ENCODE peak calls at places on chromosome 12, in ten cellular contexts. T is lung, P is tibial artery, S is heart left ventricle, E is endodermal cell, L is transverse colon, C is pancreas, N is right cardiac atrium, K is left ventricle myocardium inferior, R is small intestine. W is an unnamed sample. For H3K4me1 and H3K9me3, the result is how much of the 10 kb centered on the place peaks cover.

GRCh38 chr12:28242888-28243633 is 52.8 kb downstream of the CCDC91 start:
- DNase-seq in T (no peak), P (no peak), S (peak), E (no peak), L (no peak), C (no peak), N (no peak), K (no peak), R (peak), W (no peak)

GRCh38 chr12:92928431-92928961 is 599 bp downstream of the EEA1 start:
- DNase-seq in T (peak), P (peak), S (peak), E (peak), L (peak), C (no peak), N (peak), K (peak), R (peak), W (peak)

GRCh38 chr12:49643961-49644619 is 20.7 kb downstream of the PRPF40B start:
- DNase-seq in T (no peak), P (no peak), S (peak), E (no peak), L (no peak), C (peak), N (peak), K (no peak), R (no peak), W (no peak)

GRCh38 chr12:118402251-118402650 is 25.9 kb downstream of the SUDS3 start:
- DNase-seq in T (no peak), P (no peak), S (no peak), E (no peak), L (no peak), C (no peak), N (no peak), K (no peak), R (no peak), W (no peak)

GRCh38 chr12:49105504-49106120 is 5.0 kb downstream of the LMBR1L start:
- DNase-seq in T (no peak), P (no peak), S (peak), E (no peak), L (no peak), C (no peak), N (peak), K (peak), R (no peak), W (no peak)

GRCh38 chr12:81245458-81245857 is 167.6 kb downstream of the ACSS3 start:
- DNase-seq in T (no peak), P (no peak), S (no peak), E (no peak), L (no peak), C (no peak), N (no peak), K (no peak), R (no peak), W (no peak)

GRCh38 chr12:55728185-55728931 is 451 bp downstream of the CD63 start:
- DNase-seq in T (peak), P (peak), S (peak), E (peak), L (peak), C (peak), N (peak), K (peak), R (peak), W (peak)

GRCh38 chr12:62272936-62273552 is 12.8 kb downstream of the USP15 start:
- DNase-seq in T (no peak), P (no peak), S (no peak), E (no peak), L (no peak), C (no peak), N (no peak), K (no peak), R (no peak), W (no peak)

GRCh38 chr12:53325539-53326061 is 4.2 kb upstream of the AAAS start:
- DNase-seq in T (no peak), P (peak), S (no peak), E (peak), L (peak), C (peak), N (peak), K (peak), R (no peak), W (no peak)

GRCh38 chr12:56546680-56547079 is 25.1 kb downstream of the RBMS2 start:
- DNase-seq in T (no peak), P (no peak), S (no peak), E (no peak), L (no peak), C (no peak), N (no peak), K (no peak), R (no peak), W (no peak)

GRCh38 chr12:98397323-98398105 is 117.9 kb upstream of the TMPO start:
- DNase-seq in T (peak), P (peak), S (peak), E (peak), L (peak), C (peak), N (peak), K (peak), R (peak), W (peak)

GRCh38 chr12:128026696-128027574 is 240.0 kb upstream of the TMEM132C start:
- DNase-seq in T (no peak), P (no peak), S (no peak), E (peak), L (peak), C (no peak), N (no peak), K (no peak), R (no peak), W (no peak)

GRCh38 chr12:12214635-12215131 is 52.2 kb downstream of the LRP6 start:
- DNase-seq in T (no peak), P (no peak), S (no peak), E (peak), L (no peak), C (no peak), N (no peak), K (no peak), R (no peak), W (no peak)

GRCh38 chr12:94618995-94619695 is 31.2 kb downstream of the TMCC3 start:
- DNase-seq in T (no peak), P (no peak), S (no peak), E (no peak), L (no peak), C (no peak), N (no peak), K (no peak), R (peak), W (no peak)

GRCh38 chr12:49345840-49346658 is 639 bp upstream of the DNAJC22 start:
- DNase-seq in T (no peak), P (peak), S (no peak), E (peak), L (no peak), C (no peak), N (peak), K (no peak), R (no peak), W (no peak)

GRCh38 chr12:68042212-68042699 is 53.0 kb downstream of the IFNG-AS1 start:
- DNase-seq in T (no peak), P (no peak), S (no peak), E (peak), L (no peak), C (no peak), N (peak), K (no peak), R (no peak), W (peak)

GRCh38 chr12:6824962-6825381 is 3.2 kb upstream of the P3H3 start:
- DNase-seq in T (no peak), P (no peak), S (no peak), E (no peak), L (no peak), C (no peak), N (no peak), K (no peak), R (no peak), W (no peak)

GRCh38 chr12:19572920-19573558 is 133.7 kb downstream of the AEBP2 start:
- DNase-seq in T (no peak), P (peak), S (no peak), E (peak), L (peak), C (no peak), N (no peak), K (no peak), R (peak), W (no peak)

GRCh38 chr12:54360717-54361456 is 3.4 kb downstream of the GPR84 start:
- DNase-seq in T (peak), P (peak), S (peak), E (peak), L (peak), C (peak), N (peak), K (peak), R (peak), W (peak)

GRCh38 chr12:91180577-91180976 is 2.0 kb downstream of the DCN start:
- DNase-seq in T (no peak), P (no peak), S (no peak), E (no peak), L (no peak), C (no peak), N (no peak), K (no peak), R (peak), W (peak)

GRCh38 chr12:124496584-124496983 is 70.8 kb downstream of the NCOR2 start:
- DNase-seq in T (no peak), P (no peak), S (no peak), E (peak), L (no peak), C (no peak), N (peak), K (no peak), R (no peak), W (peak)

GRCh38 chr12:91935299-91935698 is 210.3 kb downstream of the BTG1 start:
- DNase-seq in T (no peak), P (no peak), S (no peak), E (no peak), L (no peak), C (no peak), N (no peak), K (no peak), R (no peak), W (no peak)

GRCh38 chr12:92908108-92908507 is 21.0 kb downstream of the EEA1 start:
- DNase-seq in T (no peak), P (no peak), S (no peak), E (no peak), L (no peak), C (no peak), N (no peak), K (no peak), R (no peak), W (no peak)

GRCh38 chr12:52679875-52680274 is 332 bp downstream of the KRT1 start:
- DNase-seq in T (no peak), P (no peak), S (no peak), E (no peak), L (no peak), C (no peak), N (no peak), K (no peak), R (no peak), W (no peak)

GRCh38 chr12:22046090-22046967 is at the start of gene CMAS:
- DNase-seq in T (peak), P (peak), S (peak), E (peak), L (peak), C (peak), N (peak), K (peak), R (peak), W (peak)
- H3K4me1 ChIP-seq in T (under half), P (under half), S (under half), E (under half), L (half or more), C (under half), N (under half), K (under half), R (under half), W (under half)

GRCh38 chr12:32400114-32400672 is 835 bp downstream of the FGD4 start:
- DNase-seq in T (peak), P (no peak), S (no peak), E (peak), L (peak), C (no peak), N (no peak), K (no peak), R (peak), W (no peak)

GRCh38 chr12:32399373-32400113 is at the start of gene FGD4:
- DNase-seq in T (peak), P (peak), S (peak), E (peak), L (peak), C (peak), N (peak), K (peak), R (peak), W (peak)

GRCh38 chr12:32402170-32402569 is 2.8 kb downstream of the FGD4 start:
- DNase-seq in T (no peak), P (no peak), S (no peak), E (no peak), L (no peak), C (no peak), N (no peak), K (no peak), R (no peak), W (no peak)

GRCh38 chr12:32399045-32399372 is 349 bp upstream of the FGD4 start:
- DNase-seq in T (no peak), P (no peak), S (no peak), E (no peak), L (peak), C (no peak), N (no peak), K (no peak), R (no peak), W (no peak)

GRCh38 chr12:32400866-32401265 is 1.5 kb downstream of the FGD4 start:
- DNase-seq in T (no peak), P (no peak), S (no peak), E (no peak), L (no peak), C (no peak), N (no peak), K (no peak), R (peak), W (no peak)
- H3K27ac ChIP-seq in T (no peak), P (no peak), S (no peak), E (no peak), L (peak), C (peak), N (no peak), K (no peak), R (peak), W (no peak)

DNA sequence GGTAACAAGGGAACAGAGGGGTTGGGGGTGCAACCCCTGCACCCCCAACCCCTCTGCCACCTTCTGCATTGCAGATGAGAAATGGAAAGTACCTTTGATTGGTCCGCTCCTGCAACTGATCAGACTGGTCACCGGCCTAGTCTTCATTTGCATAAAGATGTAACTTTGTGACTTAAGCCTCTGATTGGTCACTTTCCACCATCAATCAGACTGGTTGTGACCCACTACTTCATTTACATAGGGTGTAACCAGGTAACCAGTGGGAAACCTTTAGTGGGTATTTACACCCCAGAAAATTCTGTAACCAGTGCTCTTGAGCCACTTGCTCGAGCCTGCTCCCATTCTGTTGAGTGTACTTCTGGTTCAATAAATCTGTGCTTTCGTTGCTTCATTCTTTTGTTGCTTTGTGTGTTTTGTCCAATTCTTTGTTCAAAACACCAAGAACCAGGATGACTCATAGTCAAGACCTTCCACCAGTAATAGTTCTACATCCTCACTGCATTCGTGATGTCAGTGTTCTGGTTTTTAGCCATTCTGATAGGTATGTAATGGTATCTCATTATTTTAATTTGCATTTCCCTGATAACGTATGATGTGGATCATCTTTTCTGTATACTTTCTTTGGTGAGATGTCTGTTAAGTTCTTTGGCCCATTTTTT is 30.8 kb downstream of the LEMD3 start:
- DNase-seq in T (no peak), P (no peak), S (no peak), E (no peak), L (no peak), C (no peak), N (no peak), K (no peak), R (no peak), W (no peak)
- H3K9me3 ChIP-seq in T (under half), P (under half), S (under half), E (under half), L (under half), C (under half), N (under half), K (under half), R (under half), W (under half)

GRCh38 chr12:112007945-112008344 is 5.0 kb downstream of the TMEM116 start:
- DNase-seq in T (no peak), P (no peak), S (no peak), E (no peak), L (no peak), C (no peak), N (peak), K (no peak), R (no peak), W (no peak)
- H3K4me1 ChIP-seq in T (under half), P (under half), S (under half), E (under half), L (half or more), C (under half), N (under half), K (under half), R (under half), W (under half)

GRCh38 chr12:120224304-120225199 is 23.6 kb upstream of the RPLP0 start:
- DNase-seq in T (peak), P (no peak), S (peak), E (peak), L (peak), C (peak), N (peak), K (peak), R (peak), W (peak)

GRCh38 chr12:120222288-120222832 is 21.4 kb upstream of the RPLP0 start:
- DNase-seq in T (no peak), P (no peak), S (no peak), E (no peak), L (no peak), C (no peak), N (peak), K (no peak), R (no peak), W (no peak)

GRCh38 chr12:120225200-120225558 is 24.3 kb upstream of the RPLP0 start:
- DNase-seq in T (no peak), P (no peak), S (no peak), E (peak), L (peak), C (no peak), N (no peak), K (no peak), R (peak), W (no peak)

GRCh38 chr12:120221576-120221900 is 20.6 kb upstream of the RPLP0 start:
- DNase-seq in T (no peak), P (no peak), S (no peak), E (no peak), L (no peak), C (no peak), N (peak), K (no peak), R (no peak), W (no peak)

DNA sequence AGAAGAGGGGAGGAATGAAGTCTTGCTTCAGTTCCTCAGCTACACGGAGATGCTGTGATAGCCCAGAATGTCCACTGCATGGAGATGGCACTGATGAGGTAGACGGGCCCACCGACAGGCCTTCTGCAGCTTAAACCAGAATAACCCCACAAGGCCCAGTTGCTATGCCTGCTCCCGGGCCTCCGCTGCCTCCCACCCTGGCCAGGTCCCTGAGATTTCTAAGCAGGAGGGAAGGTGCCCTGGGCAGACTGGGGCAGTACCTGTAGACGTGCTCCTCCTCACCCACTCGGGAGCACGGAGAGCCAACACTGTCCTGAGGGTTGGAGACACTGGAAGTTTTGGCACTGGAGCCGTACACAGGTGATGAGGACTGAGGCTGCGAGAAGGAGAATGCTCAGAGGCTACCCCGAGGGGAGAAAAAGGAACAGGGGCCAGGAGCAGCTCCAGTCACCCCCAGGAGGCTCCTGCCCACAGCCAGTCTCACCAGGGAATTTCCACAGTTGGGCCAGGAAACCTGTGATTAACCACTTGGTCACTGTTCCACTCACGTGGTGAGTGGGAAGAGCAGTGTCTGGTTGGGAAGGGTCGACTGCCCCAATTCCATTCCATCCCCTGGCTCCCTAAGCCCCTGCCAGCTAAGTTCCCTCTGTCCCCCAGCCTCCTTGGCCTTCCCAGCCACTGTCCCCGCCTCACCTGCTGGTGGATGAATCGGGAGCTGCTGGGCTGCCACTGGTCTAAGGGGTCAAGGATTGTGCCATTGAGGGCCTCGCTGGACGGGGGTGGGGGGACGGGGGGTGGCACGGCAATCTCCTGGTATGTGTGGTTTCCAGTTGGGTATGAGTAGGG is 22.8 kb upstream of the RPLP0 start:
- DNase-seq in T (no peak), P (no peak), S (no peak), E (no peak), L (no peak), C (no peak), N (peak), K (no peak), R (no peak), W (no peak)
- H3K27ac ChIP-seq in T (no peak), P (no peak), S (peak), E (no peak), L (peak), C (no peak), N (no peak), K (peak), R (peak), W (peak)

GRCh38 chr12:131014343-131014742 is 60.6 kb downstream of the ADGRD1 start:
- DNase-seq in T (no peak), P (no peak), S (no peak), E (no peak), L (no peak), C (no peak), N (no peak), K (no peak), R (no peak), W (no peak)
- H3K9me3 ChIP-seq in T (under half), P (under half), S (under half), E (under half), L (under half), C (under half), N (under half), K (under half), R (under half), W (under half)